ENCODE peak calls at places on chromosomes 12 and 14, in seven cellular contexts. Z is kidney; X is heart right ventricle; N is CD8-positive, alpha-beta memory T cell; L is tibial artery; W is CD8-positive, alpha-beta T cell; K is K562. G is an unnamed sample. For H3K9me3, the result is how much of the 10 kb centered on the place peaks cover.

GRCh38 chr14:65927871-65928270 is 515.3 kb downstream of the FUT8 start:
- DNase-seq in Z (no peak), X (no peak), N (peak), L (no peak), W (peak), K (no peak), G (peak)

GRCh38 chr12:83390186-83390585 is 703.5 kb downstream of the TMTC2 start:
- DNase-seq in Z (no peak), X (no peak), N (no peak), L (no peak), W (no peak), K (no peak), G (no peak)

GRCh38 chr14:96484391-96484790 is 17.8 kb upstream of the PAPOLA start:
- DNase-seq in Z (no peak), X (no peak), N (no peak), L (no peak), W (no peak), K (no peak), G (no peak)

GRCh38 chr12:94603434-94604068 is 46.8 kb downstream of the TMCC3 start:
- DNase-seq in Z (no peak), X (peak), N (peak), L (peak), W (peak), K (peak), G (peak)

GRCh38 chr12:61676520-61676919 is 583.7 kb upstream of the USP15 start:
- DNase-seq in Z (no peak), X (no peak), N (no peak), L (no peak), W (no peak), K (no peak), G (no peak)

GRCh38 chr12:54394281-54394719 is 9.8 kb upstream of the ZNF385A start:
- DNase-seq in Z (peak), X (no peak), N (peak), L (no peak), W (no peak), K (peak), G (no peak)

GRCh38 chr14:100546051-100546443 is 41.2 kb downstream of the BEGAIN start:
- DNase-seq in Z (no peak), X (peak), N (peak), L (no peak), W (no peak), K (peak), G (no peak)

GRCh38 chr14:102545461-102546265 is 36.1 kb upstream of the ANKRD9 start:
- DNase-seq in Z (no peak), X (no peak), N (no peak), L (no peak), W (no peak), K (no peak), G (no peak)

GRCh38 chr14:103872492-103873113 is 25.2 kb upstream of the PPP1R13B start:
- DNase-seq in Z (no peak), X (no peak), N (peak), L (no peak), W (peak), K (no peak), G (peak)

GRCh38 chr12:66803972-66804371 is 125.1 kb upstream of the GRIP1 start:
- DNase-seq in Z (no peak), X (no peak), N (no peak), L (no peak), W (no peak), K (no peak), G (no peak)

GRCh38 chr12:11834104-11834812 is 184.8 kb downstream of the ETV6 start:
- DNase-seq in Z (no peak), X (no peak), N (no peak), L (no peak), W (no peak), K (no peak), G (no peak)

DNA sequence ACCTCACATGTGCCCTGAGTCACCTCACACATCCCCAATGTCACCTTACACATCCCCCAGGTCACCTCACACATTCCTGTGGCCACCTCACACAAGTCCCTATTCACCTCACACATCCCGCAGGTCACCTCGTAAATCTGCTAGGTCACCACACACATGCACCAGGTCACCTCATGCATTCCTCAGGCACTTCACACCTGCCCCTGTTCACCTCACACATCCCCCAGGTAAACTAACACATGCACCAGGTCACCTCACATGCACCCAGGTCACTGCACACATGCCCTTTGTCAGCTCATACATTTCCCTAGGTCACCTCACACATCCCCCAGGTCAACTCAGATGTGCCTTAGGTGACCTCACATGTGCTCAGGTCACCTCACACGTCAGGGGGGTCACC is 639.8 kb downstream of the TMEM121 start:
- DNase-seq in Z (no peak), X (no peak), N (no peak), L (no peak), W (no peak), K (no peak), G (no peak)
- H3K9me3 ChIP-seq in Z (under half), X (under half), N (under half), L (under half), W (under half), K (under half), G (under half)

DNA sequence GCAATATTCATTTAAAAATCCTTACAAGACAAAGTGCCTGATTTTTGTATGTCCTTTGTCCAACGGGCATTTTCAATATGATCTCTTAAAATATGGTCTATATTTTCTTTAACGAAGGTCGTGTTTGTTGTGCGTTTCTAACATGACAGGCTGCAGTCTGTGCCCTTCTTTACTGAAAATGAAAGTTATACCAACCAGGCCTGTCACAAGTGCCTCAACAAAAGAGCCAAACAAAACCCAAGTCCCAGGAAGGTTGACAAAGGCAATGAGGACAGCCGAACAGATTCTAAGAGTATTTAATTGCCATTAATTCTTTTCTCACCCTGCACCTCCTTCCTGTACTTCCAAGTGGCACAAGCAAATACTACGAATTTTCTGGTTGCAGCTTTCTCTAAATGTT is 13.9 kb downstream of the PAX9 start:
- DNase-seq in Z (no peak), X (no peak), N (no peak), L (no peak), W (no peak), K (no peak), G (no peak)
- H3K9me3 ChIP-seq in Z (under half), X (under half), N (under half), L (under half), W (under half), K (under half), G (under half)

GRCh38 chr14:22835505-22835904 is 880 bp upstream of the MMP14 start:
- DNase-seq in Z (no peak), X (no peak), N (no peak), L (no peak), W (no peak), K (no peak), G (no peak)

GRCh38 chr14:22829661-22830328 is at the start of gene MRPL52:
- DNase-seq in Z (peak), X (peak), N (peak), L (peak), W (peak), K (peak), G (peak)

GRCh38 chr14:22824711-22825359 is 4.9 kb upstream of the MRPL52 start:
- DNase-seq in Z (no peak), X (no peak), N (no peak), L (no peak), W (no peak), K (peak), G (no peak)

GRCh38 chr14:22830329-22831010 is 783 bp downstream of the MRPL52 start:
- DNase-seq in Z (no peak), X (no peak), N (no peak), L (no peak), W (no peak), K (no peak), G (no peak)
- H3K9me3 ChIP-seq in Z (under half), X (under half), N (under half), L (under half), W (under half), K (under half), G (under half)

GRCh38 chr14:106620368-106620767 is 1094.0 kb downstream of the TMEM121 start:
- DNase-seq in Z (no peak), X (no peak), N (no peak), L (no peak), W (no peak), K (no peak), G (no peak)
- H3K9me3 ChIP-seq in Z (under half), X (under half), N (under half), L (under half), W (under half), K (under half), G (under half)

GRCh38 chr12:1890119-1890703 is 28.2 kb downstream of the CACNA2D4 start:
- DNase-seq in Z (peak), X (no peak), N (no peak), L (no peak), W (no peak), K (no peak), G (no peak)
- H3K9me3 ChIP-seq in Z (under half), X (under half), N (under half), L (under half), W (under half), K (under half), G (under half)

DNA sequence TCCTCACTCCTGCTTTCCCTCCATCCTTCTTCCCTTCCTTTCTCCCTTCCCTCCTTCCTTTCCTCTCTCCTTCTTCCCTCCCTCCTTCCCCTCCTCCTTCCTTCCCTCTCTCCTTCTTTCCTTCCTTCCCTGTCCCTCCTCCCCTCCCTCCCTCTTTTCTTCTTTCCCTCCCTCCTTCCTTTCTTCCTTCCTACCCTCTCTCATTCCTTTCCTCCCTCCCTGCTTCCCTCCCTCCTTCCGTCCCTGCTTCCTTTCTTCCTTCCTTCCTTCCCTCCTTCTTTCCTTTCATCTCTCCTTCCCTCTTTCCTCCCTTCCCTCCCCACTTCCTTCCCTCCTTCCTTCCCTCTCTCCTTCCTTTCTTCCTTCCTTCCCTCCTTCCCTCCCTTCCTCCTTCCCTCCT is 39.0 kb downstream of the NOS1 start:
- DNase-seq in Z (no peak), X (no peak), N (no peak), L (no peak), W (no peak), K (no peak), G (no peak)
- H3K9me3 ChIP-seq in Z (under half), X (under half), N (under half), L (under half), W (under half), K (under half), G (under half)

GRCh38 chr14:71541271-71541670 is 391.0 kb upstream of the RGS6 start:
- DNase-seq in Z (no peak), X (no peak), N (no peak), L (no peak), W (no peak), K (no peak), G (no peak)
- H3K9me3 ChIP-seq in Z (under half), X (under half), N (under half), L (under half), W (under half), K (under half), G (under half)

DNA sequence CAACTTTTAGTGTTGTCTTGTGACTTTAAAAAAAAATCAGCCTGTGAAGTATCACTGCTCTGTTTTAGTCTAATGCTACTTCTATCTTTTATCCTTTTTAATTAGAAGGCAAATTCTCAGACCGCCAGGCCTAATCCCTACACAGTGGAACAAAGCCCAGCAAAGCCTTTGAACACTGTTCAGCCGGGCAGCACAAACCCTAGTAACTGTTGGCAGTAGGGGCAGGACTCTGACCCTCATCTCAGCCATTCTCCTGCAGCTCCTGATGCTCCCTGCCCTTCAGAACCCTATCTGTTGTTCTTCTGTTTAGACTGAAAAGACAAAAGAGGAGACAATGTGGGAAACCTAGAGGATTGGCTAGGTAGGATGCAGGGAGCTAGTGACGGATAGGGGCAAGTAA is 78.0 kb upstream of the OTX2 start:
- DNase-seq in Z (no peak), X (no peak), N (no peak), L (no peak), W (no peak), K (no peak), G (no peak)
- H3K9me3 ChIP-seq in Z (under half), X (under half), N (under half), L (under half), W (under half), K (under half), G (under half)

GRCh38 chr12:34342048-34342447 is 319.8 kb downstream of the ALG10 start:
- DNase-seq in Z (no peak), X (no peak), N (no peak), L (no peak), W (no peak), K (peak), G (no peak)
- H3K9me3 ChIP-seq in Z (under half), X (under half), N (under half), L (half or more), W (under half), K (under half), G (under half)

GRCh38 chr14:75479770-75480600 is 42.3 kb upstream of the BATF start:
- DNase-seq in Z (no peak), X (no peak), N (no peak), L (no peak), W (no peak), K (no peak), G (no peak)
- H3K9me3 ChIP-seq in Z (under half), X (under half), N (under half), L (under half), W (under half), K (under half), G (under half)

G was measured in CD4-positive, alpha-beta T cell.